ENCODE peak calls at places on chromosomes 5 and 9, in seven cellular contexts. M is AG04450, Z is HEK293T, I is upper lobe of left lung, V is germinal center, A is NCI-H1092, R is anterior cingulate cortex. P is an unnamed sample.

GRCh38 chr5:151706906-151707305 is 20.2 kb upstream of the SPARC start:
- DNase-seq in M (no peak), R (no peak), Z (no peak), A (no peak), I (no peak), V (no peak), P (no peak)

GRCh38 chr5:2196416-2196815 is 313.7 kb upstream of the IRX4 start:
- DNase-seq in Z (no peak), M (no peak), R (no peak), I (no peak), A (no peak), V (no peak), P (no peak)

GRCh38 chr9:90956026-90956810 is 154.6 kb downstream of the SYK start:
- DNase-seq in Z (no peak), R (no peak), A (no peak), V (no peak), I (no peak), M (no peak), P (no peak)

GRCh38 chr5:75558221-75558620 is 46.5 kb downstream of the POLK start:
- DNase-seq in V (no peak), Z (no peak), R (no peak), A (no peak), M (no peak), I (no peak), P (no peak)

GRCh38 chr9:89359636-89360315 is 41.5 kb downstream of the SECISBP2 start:
- DNase-seq in R (no peak), I (no peak), Z (no peak), V (no peak), A (peak; percentile 77), M (no peak), P (no peak)

GRCh38 chr9:129008986-129009583 is 19.0 kb downstream of the SH3GLB2 start:
- DNase-seq in M (no peak), A (no peak), I (peak; percentile 63), V (no peak), R (no peak), Z (no peak), P (no peak)

GRCh38 chr5:169670769-169671525 is 33.9 kb downstream of the DOCK2 start:
- DNase-seq in Z (no peak), A (no peak), M (no peak), V (peak; percentile 62), R (no peak), I (no peak), P (no peak)

GRCh38 chr5:160213537-160213936 is 15.8 kb upstream of the FABP6 start:
- DNase-seq in A (no peak), M (no peak), I (no peak), V (peak; percentile 23), Z (no peak), R (no peak), P (no peak)

GRCh38 chr5:122259995-122260394 is 52.0 kb upstream of the SNCAIP start:
- DNase-seq in V (no peak), M (peak; percentile 79), I (no peak), A (no peak), R (no peak), Z (no peak), P (no peak)